ENCODE peak calls at places on chromosome 14, in five cellular contexts. L, F, I, S and R are unnamed samples.

GRCh38 chr14:103445783-103446182 is 60.6 kb downstream of the MARK3 start:
- DNase-seq in S (no peak), I (no peak), F (no peak), L (peak; percentile 39), R (no peak)

GRCh38 chr14:59464651-59465569 is at the start of gene GPR135:
- DNase-seq in L (peak; percentile 27), I (peak; percentile 43), F (no peak), S (peak; percentile 37), R (peak; percentile 91)

GRCh38 chr14:52840916-52841315 is 49.5 kb upstream of the GNPNAT1 start:
- DNase-seq in L (no peak), S (no peak), I (no peak), F (peak; percentile 58), R (no peak)

GRCh38 chr14:26791117-26791806 is 193.4 kb upstream of the NOVA1 start:
- DNase-seq in L (no peak), S (no peak), F (no peak), I (no peak), R (no peak)

GRCh38 chr14:78697341-78697740 is 527.2 kb downstream of the NRXN3 start:
- DNase-seq in S (no peak), F (peak; percentile 33), L (peak; percentile 46), I (no peak), R (no peak)

GRCh38 chr14:99188721-99189120 is 83.3 kb downstream of the BCL11B start:
- DNase-seq in F (no peak), I (no peak), S (no peak), L (no peak), R (no peak)

GRCh38 chr14:89466460-89466859 is 49.4 kb upstream of the FOXN3 start:
- DNase-seq in F (no peak), I (no peak), S (no peak), L (no peak), R (no peak)

GRCh38 chr14:74501135-74501614 is 7.6 kb downstream of the ISCA2 start:
- DNase-seq in I (peak; percentile 59), F (peak; percentile 63), S (no peak), L (peak; percentile 49), R (peak; percentile 65)

GRCh38 chr14:71720978-71721624 is 211.1 kb upstream of the RGS6 start:
- DNase-seq in I (peak; percentile 58), F (peak; percentile 79), L (peak; percentile 67), S (no peak), R (peak; percentile 28)

GRCh38 chr14:23385840-23386657 is 9.2 kb downstream of the CMTM5 start:
- DNase-seq in L (no peak), I (no peak), F (no peak), S (no peak), R (no peak)

GRCh38 chr14:65255029-65255545 is 152.8 kb upstream of the MAX start:
- DNase-seq in F (peak; percentile 92), I (no peak), S (no peak), L (peak; percentile 87), R (no peak)

GRCh38 chr14:103008126-103008525 is 49.2 kb downstream of the CDC42BPB start:
- DNase-seq in F (no peak), I (no peak), S (no peak), L (no peak), R (no peak)

GRCh38 chr14:97943619-97944018 is 1146.4 kb downstream of the VRK1 start:
- DNase-seq in F (no peak), I (no peak), S (no peak), L (no peak), R (no peak)

GRCh38 chr14:35861204-35861868 is 35.2 kb downstream of the BRMS1L start:
- DNase-seq in S (no peak), F (no peak), I (no peak), L (no peak), R (no peak)

GRCh38 chr14:78143489-78144145 is 26.6 kb upstream of the NRXN3 start:
- DNase-seq in I (no peak), L (peak; percentile 50), F (peak; percentile 68), S (no peak), R (no peak)

GRCh38 chr14:35705636-35706035 is 103.5 kb downstream of the RALGAPA1 start:
- DNase-seq in I (no peak), F (no peak), S (no peak), L (no peak), R (no peak)

GRCh38 chr14:104680056-104680805 is 9.2 kb upstream of the INF2 start:
- DNase-seq in F (peak; percentile 83), S (no peak), L (peak; percentile 68), I (no peak), R (no peak)

GRCh38 chr14:101540481-101540880 is 20.8 kb upstream of the DIO3 start:
- DNase-seq in I (no peak), S (no peak), F (no peak), L (no peak), R (no peak)

GRCh38 chr14:72801841-72802587 is 91.9 kb downstream of the DPF3 start:
- DNase-seq in I (no peak), F (peak; percentile 36), L (peak; percentile 58), S (no peak), R (no peak)

GRCh38 chr14:61891251-61891650 is 129.0 kb downstream of the SNAPC1 start:
- DNase-seq in L (peak; percentile 65), I (no peak), F (no peak), S (no peak), R (no peak)

GRCh38 chr14:94827711-94828505 is 58.0 kb upstream of the GSC start:
- DNase-seq in S (no peak), I (no peak), L (no peak), F (no peak), R (no peak)

GRCh38 chr14:49287004-49287403 is 299.2 kb downstream of the RPS29 start:
- DNase-seq in F (no peak), S (no peak), L (no peak), I (no peak), R (no peak)

GRCh38 chr14:78637903-78638302 is 467.7 kb downstream of the NRXN3 start:
- DNase-seq in L (no peak), S (no peak), F (no peak), I (no peak), R (peak; percentile 12)

GRCh38 chr14:69039287-69039628 is 60.2 kb upstream of the ACTN1 start:
- DNase-seq in S (no peak), L (peak; percentile 89), F (peak; percentile 75), I (no peak), R (no peak)

GRCh38 chr14:104281768-104282301 is 143.4 kb downstream of the KIF26A start:
- DNase-seq in F (no peak), L (no peak), I (no peak), S (no peak), R (no peak)

GRCh38 chr14:61475316-61475715 is 153.9 kb downstream of the PRKCH start:
- DNase-seq in F (peak; percentile 84), S (no peak), L (peak; percentile 84), I (no peak), R (peak; percentile 24)